ENCODE peak calls at places on chromosome 15, in five cellular contexts. S is ovary, G is fibroblast of pulmonary artery, H is GM13977, R is WTC11. J is an unnamed sample.

GRCh38 chr15:76060098-76060989 is 559 bp downstream of the TMEM266 start:
- DNase-seq in R (no peak), G (no peak), S (no peak), H (peak; percentile 34), J (no peak)

GRCh38 chr15:35466476-35466875 is 79.5 kb downstream of the DPH6 start:
- DNase-seq in R (no peak), H (no peak), S (no peak), G (no peak), J (no peak)

GRCh38 chr15:38455096-38455495 is 1.2 kb downstream of the FAM98B start:
- DNase-seq in G (peak; percentile 6), R (no peak), H (no peak), S (no peak), J (peak; percentile 12)

GRCh38 chr15:99169769-99170311 is 65.0 kb downstream of the SYNM start:
- DNase-seq in S (no peak), H (no peak), G (peak; percentile 58), R (no peak), J (peak; percentile 72)

GRCh38 chr15:65869954-65870871 is 922 bp downstream of the RAB11A start:
- DNase-seq in S (no peak), G (peak; percentile 49), R (peak; percentile 23), H (no peak), J (peak; percentile 25)

GRCh38 chr15:66945842-66946241 is 119.6 kb upstream of the SMAD3 start:
- DNase-seq in R (no peak), S (no peak), G (no peak), H (no peak), J (no peak)

GRCh38 chr15:29021901-29022300 is 136.1 kb downstream of the APBA2 start:
- DNase-seq in S (no peak), R (no peak), G (peak; percentile 96), H (no peak), J (no peak)

GRCh38 chr15:61653110-61653509 is 407.1 kb downstream of the VPS13C start:
- DNase-seq in G (no peak), S (no peak), H (no peak), R (no peak), J (no peak)

GRCh38 chr15:89575656-89576416 is 567 bp downstream of the TICRR start:
- DNase-seq in R (peak; percentile 44), G (no peak), S (no peak), H (no peak), J (no peak)

GRCh38 chr15:95169701-95170459 is 938.5 kb downstream of the MCTP2 start:
- DNase-seq in G (peak; percentile 35), H (no peak), S (no peak), R (no peak), J (peak; percentile 73)

GRCh38 chr15:56598991-56599390 is 134.1 kb upstream of the MNS1 start:
- DNase-seq in G (peak; percentile 25), S (no peak), R (no peak), H (no peak), J (no peak)

GRCh38 chr15:79209116-79209515 is 73.4 kb upstream of the ANKRD34C start:
- DNase-seq in S (no peak), R (no peak), G (no peak), H (no peak), J (no peak)

GRCh38 chr15:79208179-79208578 is 74.3 kb upstream of the ANKRD34C start:
- DNase-seq in S (no peak), H (no peak), G (no peak), R (no peak), J (no peak)

GRCh38 chr15:79212589-79213139 is 69.9 kb upstream of the ANKRD34C start:
- DNase-seq in S (no peak), H (no peak), R (peak; percentile 31), G (no peak), J (no peak)

GRCh38 chr15:79206940-79207339 is 75.6 kb upstream of the ANKRD34C start:
- DNase-seq in R (no peak), H (no peak), S (no peak), G (no peak), J (no peak)

DNA sequence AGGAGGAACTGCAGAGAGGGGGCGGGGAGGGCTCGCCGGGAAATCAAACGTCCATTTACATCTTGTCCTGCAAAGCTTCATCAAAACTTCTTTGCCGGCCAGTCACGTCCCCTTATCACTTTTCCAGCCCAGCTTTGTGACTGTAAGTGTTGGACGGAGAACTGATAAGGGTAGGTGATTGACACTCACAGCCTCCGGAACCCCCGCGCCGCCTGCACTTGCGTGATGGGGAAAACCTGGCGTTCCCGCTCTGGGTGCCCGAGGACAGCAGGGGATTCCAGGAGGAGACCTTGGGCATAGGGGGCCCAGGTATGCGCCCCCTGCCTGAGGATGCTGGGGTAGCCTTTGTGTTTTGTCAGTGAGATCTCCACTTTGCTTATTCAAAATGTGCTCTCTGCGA is 72.8 kb upstream of the ANKRD34C start:
- DNase-seq in S (no peak), R (peak; percentile 67), G (no peak), H (no peak), J (no peak)
- TF ChIP-seq CTCF in S (no peak), R (peak; percentile 64), G (peak; percentile 1), H (peak; percentile 13), J (peak; percentile 21)

DNA sequence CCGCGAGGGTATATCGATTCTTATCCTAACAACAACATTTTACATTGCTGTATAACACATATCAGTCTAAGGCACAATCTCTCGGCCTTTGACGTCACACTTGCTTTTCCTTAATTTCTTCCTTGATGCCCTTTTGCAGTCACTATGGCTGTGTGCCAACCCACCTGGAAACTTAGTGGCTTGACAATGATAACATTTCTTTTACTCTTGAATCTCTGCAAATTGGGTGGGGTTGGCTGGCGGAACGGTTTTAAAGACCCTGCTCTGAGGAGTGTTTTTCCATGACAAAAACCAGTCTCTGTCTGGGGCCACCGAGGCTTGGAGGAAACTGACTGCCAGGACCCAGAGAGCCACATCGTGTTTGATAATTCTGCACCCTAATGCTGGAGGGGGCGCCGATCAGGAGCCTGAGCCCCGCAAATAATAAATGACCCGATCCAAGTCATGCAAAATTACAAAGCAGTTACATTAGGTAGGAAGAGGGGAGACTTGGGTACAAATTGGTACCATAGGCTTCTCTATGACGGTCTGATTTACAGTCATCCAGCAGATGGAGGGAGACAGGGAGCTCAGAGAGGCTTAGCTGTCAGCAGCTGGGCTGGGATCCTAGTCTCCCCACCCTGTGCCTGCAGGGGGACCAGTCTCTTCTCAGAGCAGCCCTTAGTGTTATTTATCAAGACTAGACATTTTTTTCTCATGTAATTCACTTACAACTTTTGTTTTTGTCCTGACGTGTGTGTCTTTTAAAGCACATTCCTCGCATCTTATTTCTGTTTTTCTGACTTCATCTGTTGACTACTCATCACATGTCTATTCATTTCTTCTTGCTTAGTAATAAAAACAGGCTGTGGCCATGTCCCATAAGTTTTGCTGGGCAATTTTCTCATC is 115.8 kb downstream of the KLF13 start:
- DNase-seq in G (peak; percentile 86), S (no peak), R (no peak), H (no peak), J (peak; percentile 94)
- TF ChIP-seq CTCF in G (peak; percentile 42), S (no peak), R (no peak), H (peak; percentile 20), J (peak; percentile 69)

GRCh38 chr15:79185199-79185598 is 94.6 kb upstream of the RASGRF1 start:
- DNase-seq in R (peak; percentile 78), S (no peak), G (no peak), H (no peak), J (no peak)
- TF ChIP-seq CTCF in R (no peak), S (no peak), G (peak; percentile 13), H (peak; percentile 53), J (no peak)

DNA sequence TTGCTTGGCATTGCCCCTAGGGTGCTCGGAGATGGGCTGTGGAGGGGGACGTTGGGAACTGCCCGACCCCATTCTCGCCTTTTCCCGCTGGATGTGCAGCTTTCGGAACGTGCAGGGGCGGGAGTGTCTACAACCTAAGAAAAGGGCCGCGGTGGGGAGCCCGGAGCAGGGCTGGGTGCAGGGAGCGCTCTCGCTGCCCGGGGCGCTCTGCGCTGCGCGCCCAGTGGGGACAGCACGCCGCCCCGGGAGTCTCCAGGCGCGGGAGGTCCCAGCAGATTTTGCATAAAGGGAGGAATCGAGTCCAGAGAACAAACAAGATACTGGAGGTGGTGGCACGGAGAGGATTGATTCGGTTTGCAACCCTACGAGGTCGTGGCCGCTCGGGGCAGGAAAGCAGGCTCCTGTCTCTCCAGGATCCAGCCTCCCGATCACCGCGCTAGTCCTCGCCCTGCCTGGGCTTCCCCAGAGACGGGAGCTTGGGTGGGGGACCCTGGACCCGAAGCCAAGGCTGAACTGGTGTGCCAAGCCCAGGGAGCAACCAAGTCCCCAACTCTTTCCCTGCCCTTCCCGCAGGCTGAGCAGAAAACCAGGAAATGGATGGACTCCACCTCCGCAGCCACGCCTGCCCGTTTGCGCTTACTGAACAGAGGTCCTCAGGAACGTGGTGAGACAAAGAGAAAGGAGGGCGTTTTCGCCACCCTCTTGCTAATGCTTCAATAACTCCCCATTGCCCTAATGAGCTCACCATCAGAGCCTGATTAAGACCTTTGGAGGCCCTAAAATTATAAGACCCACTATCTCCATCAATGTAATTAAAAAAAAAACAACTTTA is 59.7 kb downstream of the NOX5 start:
- DNase-seq in G (peak; percentile 67), S (peak; percentile 41), H (no peak), R (peak; percentile 69), J (peak; percentile 24)
- TF ChIP-seq CTCF in G (peak; percentile 3), S (no peak), H (no peak), R (no peak), J (peak; percentile 23)

GRCh38 chr15:23646165-23647000 is 1.3 kb downstream of the MAGEL2 start:
- DNase-seq in R (no peak), H (no peak), G (no peak), S (no peak), J (no peak)

GRCh38 chr15:23647001-23647295 is 719 bp downstream of the MAGEL2 start:
- DNase-seq in S (no peak), H (no peak), R (no peak), G (no peak), J (no peak)

GRCh38 chr15:23647421-23648375 is at the start of gene MAGEL2:
- DNase-seq in G (peak; percentile 6), R (peak; percentile 49), S (peak; percentile 24), H (no peak), J (no peak)

GRCh38 chr15:23644829-23645228 is 2.8 kb downstream of the MAGEL2 start:
- DNase-seq in S (no peak), G (no peak), H (no peak), R (no peak), J (no peak)

DNA sequence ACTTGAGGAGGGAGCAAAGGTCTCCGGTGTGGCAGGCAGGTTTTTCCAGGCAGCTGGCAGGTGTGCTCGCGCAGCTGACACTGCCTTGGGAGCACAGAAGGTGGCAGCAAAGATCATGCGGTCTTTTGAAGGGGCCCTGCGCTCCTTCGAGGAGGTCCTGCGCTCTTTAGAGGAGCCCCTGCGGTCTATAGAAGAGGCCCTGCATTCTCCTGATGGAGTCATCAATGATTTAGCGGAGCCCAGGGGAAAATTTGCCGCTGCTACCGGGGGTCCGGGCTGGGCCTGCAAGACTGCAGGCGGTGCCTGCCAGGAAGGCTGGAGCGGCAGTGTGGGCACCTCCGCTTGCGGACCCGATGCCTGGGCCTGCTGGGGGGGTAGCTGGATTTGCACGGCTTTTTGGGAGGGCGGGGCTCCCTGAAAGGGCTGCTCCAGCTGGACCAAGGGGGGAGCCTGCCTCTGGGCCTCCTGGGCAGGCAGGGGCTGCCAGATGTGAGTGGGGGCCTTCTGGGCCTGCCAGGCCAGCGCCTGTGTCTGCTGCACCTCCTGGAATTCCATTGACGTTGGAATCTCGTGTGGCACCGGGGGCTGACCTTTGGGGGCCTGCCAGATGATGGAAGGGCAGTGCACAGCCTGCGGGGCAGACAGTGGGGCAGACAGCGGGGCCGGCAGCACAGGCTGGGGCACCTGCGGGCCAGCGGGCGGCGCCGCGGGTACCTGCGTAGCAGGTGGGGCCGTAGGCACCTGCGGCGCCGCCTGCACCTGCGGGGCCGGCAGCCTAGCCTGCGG is 2.1 kb downstream of the MAGEL2 start:
- DNase-seq in G (no peak), S (no peak), R (peak; percentile 50), H (no peak), J (no peak)
- TF ChIP-seq CTCF in G (no peak), S (no peak), R (no peak), H (no peak), J (no peak)